ENCODE peak calls at places on chromosomes 3 and 15, in four cellular contexts. D is IMR-90, Q is B cell, S is A549. B is an unnamed sample.

GRCh38 chr15:99423186-99424130 is 142.3 kb upstream of the MEF2A start:
- DNase-seq in Q (no peak), S (no peak), D (no peak), B (no peak)

GRCh38 chr3:159964166-159964973 is 24.3 kb upstream of the IL12A start:
- DNase-seq in Q (no peak), D (peak), S (peak), B (peak)

GRCh38 chr3:143559291-143559690 is 289.0 kb downstream of the SLC9A9 start:
- DNase-seq in D (no peak), S (no peak), Q (no peak), B (no peak)

GRCh38 chr3:100020876-100021644 is 93.2 kb downstream of the FILIP1L start:
- DNase-seq in Q (no peak), S (no peak), D (no peak), B (no peak)

GRCh38 chr15:44550256-44550655 is 13.3 kb downstream of the EIF3J start:
- DNase-seq in S (no peak), D (peak), Q (peak), B (no peak)

GRCh38 chr3:198079771-198080520 is 119.9 kb downstream of the LMLN start:
- DNase-seq in D (peak), Q (no peak), S (no peak), B (peak)

GRCh38 chr15:31437686-31438085 is 111.1 kb downstream of the KLF13 start:
- DNase-seq in Q (peak), D (no peak), S (no peak), B (peak)

GRCh38 chr15:35566991-35567390 is 21.0 kb upstream of the DPH6 start:
- DNase-seq in Q (no peak), S (no peak), D (no peak), B (no peak)

GRCh38 chr3:76310059-76310458 is 524.7 kb upstream of the ZNF717 start:
- DNase-seq in S (no peak), Q (no peak), D (no peak), B (no peak)

GRCh38 chr3:101042996-101043686 is 49.9 kb upstream of the ABI3BP start:
- DNase-seq in S (no peak), Q (no peak), D (peak), B (no peak)

GRCh38 chr3:53154731-53155320 is 6.2 kb upstream of the PRKCD start:
- DNase-seq in S (no peak), D (no peak), Q (no peak), B (no peak)

GRCh38 chr3:107263269-107264021 is 113.8 kb upstream of the CCDC54 start:
- DNase-seq in D (no peak), Q (no peak), S (no peak), B (no peak)

DNA sequence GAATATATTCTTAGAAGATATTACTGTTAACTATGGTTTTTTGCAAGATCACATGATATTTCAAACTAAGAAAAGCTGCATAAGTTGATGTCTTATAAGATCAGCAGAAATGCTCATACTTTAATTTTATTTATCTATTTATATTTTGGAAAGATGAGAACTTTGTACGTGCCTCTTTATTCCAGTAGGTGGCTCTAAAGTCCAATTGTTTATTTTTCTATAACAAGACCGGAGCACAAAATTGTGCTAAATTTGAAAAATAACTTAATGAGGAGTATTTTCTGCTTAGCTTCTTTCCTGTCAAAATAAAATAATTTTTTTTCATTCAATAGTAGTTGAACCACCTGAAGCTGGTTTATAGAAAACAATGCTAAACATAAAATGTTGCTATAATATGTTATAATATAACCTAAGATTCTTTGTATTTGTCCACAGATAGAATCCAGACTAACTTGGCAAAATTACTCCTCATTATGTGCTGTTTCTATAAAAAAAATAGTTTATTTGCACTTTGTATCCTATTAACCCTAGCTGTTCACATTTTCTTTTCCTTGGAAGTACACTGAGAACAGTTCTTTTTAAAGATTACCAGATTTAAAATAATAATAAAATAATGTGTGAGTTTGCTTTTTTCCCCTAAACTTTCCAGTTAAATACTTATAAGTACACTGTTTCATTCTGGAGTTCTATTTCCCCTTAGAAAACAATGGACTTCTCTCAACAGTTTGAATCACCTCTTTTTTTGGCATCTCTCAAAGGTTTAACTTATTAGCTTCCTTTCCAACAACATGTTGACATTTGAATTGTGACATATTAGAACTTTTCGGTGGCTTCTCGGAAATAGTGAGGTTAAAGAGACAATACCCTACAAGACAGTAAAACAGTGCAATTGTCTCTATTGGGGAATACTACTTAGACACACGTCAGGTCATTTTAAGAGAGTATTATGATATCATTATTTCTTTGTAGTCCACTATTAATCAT is 530.0 kb downstream of the MECOM start:
- DNase-seq in Q (no peak), D (peak), S (no peak), B (no peak)
- TF ChIP-seq CTCF in Q (no peak), D (peak), S (peak), B (no peak)

GRCh38 chr15:64740361-64741170 is 34.8 kb downstream of the RBPMS2 start:
- DNase-seq in D (peak), S (peak), Q (no peak), B (peak)
- TF ChIP-seq CTCF in D (peak), S (no peak), Q (no peak), B (peak)

GRCh38 chr3:7543294-7543693 is 682.4 kb downstream of the GRM7 start:
- DNase-seq in Q (no peak), D (no peak), S (no peak), B (no peak)

GRCh38 chr3:7545334-7545733 is 684.4 kb downstream of the GRM7 start:
- DNase-seq in S (no peak), Q (no peak), D (no peak), B (no peak)

GRCh38 chr3:7547826-7548225 is 686.9 kb downstream of the GRM7 start:
- DNase-seq in Q (no peak), D (no peak), S (no peak), B (no peak)

GRCh38 chr3:7546219-7546618 is 685.3 kb downstream of the GRM7 start:
- DNase-seq in Q (no peak), S (no peak), D (no peak), B (no peak)
- TF ChIP-seq CTCF in Q (no peak), S (no peak), D (no peak), B (no peak)

GRCh38 chr3:119434703-119435102 is 28.7 kb downstream of the TMEM39A start:
- DNase-seq in Q (no peak), S (no peak), D (no peak), B (no peak)
- TF ChIP-seq CTCF in Q (no peak), S (no peak), D (no peak), B (no peak)

GRCh38 chr15:89972085-89972484 is 29.0 kb upstream of the ZNF710 start:
- DNase-seq in S (no peak), D (no peak), Q (no peak), B (no peak)
- TF ChIP-seq CTCF in S (no peak), D (no peak), Q (no peak), B (no peak)

DNA sequence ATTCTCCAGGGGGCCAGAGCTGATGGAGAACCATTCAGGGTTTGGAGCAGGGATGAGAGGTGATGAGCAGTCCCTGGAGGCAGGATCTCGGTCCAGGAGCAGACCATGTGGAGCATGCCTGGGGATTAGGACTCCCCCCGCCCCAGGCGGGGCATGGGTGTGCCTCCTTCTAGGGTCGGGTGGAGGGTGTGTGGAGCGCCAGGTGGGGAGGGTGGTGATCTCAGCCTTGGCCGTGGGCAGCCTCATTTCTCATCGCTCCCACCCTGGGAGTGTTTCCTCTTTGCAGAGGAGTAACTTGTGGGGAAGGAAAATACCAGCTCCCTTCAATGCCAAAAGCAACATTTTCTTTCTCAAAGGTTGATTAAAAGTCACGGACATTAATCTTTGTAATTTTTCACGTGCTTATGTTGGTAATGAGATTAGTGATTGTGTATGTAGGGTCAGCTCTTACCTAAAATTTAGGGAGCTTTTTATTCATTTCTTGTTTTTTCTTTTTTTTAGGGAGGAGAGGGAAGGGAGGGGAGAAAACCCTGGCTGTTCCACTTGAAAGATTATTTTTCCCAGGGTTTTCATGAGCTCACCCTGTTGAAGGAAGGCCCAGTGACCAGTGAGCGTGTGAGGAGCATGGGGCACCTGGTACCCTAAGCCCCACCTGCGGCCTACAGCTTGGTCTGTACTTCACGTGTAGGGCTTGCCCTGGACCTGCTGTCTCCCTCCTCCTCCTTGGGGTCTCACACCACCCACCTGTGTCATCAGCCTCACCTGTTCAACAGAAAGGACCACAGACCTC is 11.0 kb downstream of the FBLN2 start:
- DNase-seq in Q (no peak), S (no peak), D (no peak), B (no peak)
- TF ChIP-seq CTCF in Q (no peak), S (no peak), D (no peak), B (no peak)

B was measured in GM13976.